ENCODE peak calls at places on chromosome 5, in six cellular contexts. Z is OCI-LY7, G is neural crest cell, I is gastrocnemius medialis, J is astrocyte of the cerebellum, A is AG09309. V is an unnamed sample.
A peak's percentile ranks its signal among the peaks of the same experiment; 100 is the strongest.

GRCh38 chr5:61467766-61468482 is 135.9 kb downstream of the ZSWIM6 start:
- DNase-seq in Z (no peak), G (no peak), I (no peak), J (peak; percentile 59), A (no peak), V (no peak)

GRCh38 chr5:17991775-17992174 is 357.5 kb downstream of the TAF11L14 start:
- DNase-seq in Z (no peak), G (no peak), I (no peak), J (peak; percentile 4), A (no peak), V (no peak)

GRCh38 chr5:127400524-127400923 is 109.9 kb downstream of the MEGF10 start:
- DNase-seq in Z (no peak), G (no peak), I (no peak), J (no peak), A (no peak), V (no peak)

GRCh38 chr5:37251673-37252072 is 2.5 kb upstream of the CPLANE1 start:
- DNase-seq in Z (no peak), G (no peak), I (no peak), J (no peak), A (no peak), V (no peak)

GRCh38 chr5:54651482-54652076 is 134.0 kb downstream of the SNX18 start:
- DNase-seq in Z (no peak), G (no peak), I (no peak), J (no peak), A (no peak), V (no peak)

GRCh38 chr5:134411546-134412266 is at the start of gene CDKN2AIPNL:
- DNase-seq in Z (peak; percentile 91), G (peak; percentile 85), I (peak; percentile 84), J (peak; percentile 60), A (peak; percentile 44), V (peak; percentile 94)

GRCh38 chr5:154365823-154366222 is 80.0 kb upstream of the SAP30L start:
- DNase-seq in Z (no peak), G (no peak), I (no peak), J (no peak), A (no peak), V (no peak)

GRCh38 chr5:72138943-72139467 is 31.7 kb downstream of the MAP1B start:
- DNase-seq in Z (no peak), G (no peak), I (no peak), J (peak; percentile 95), A (peak; percentile 88), V (peak; percentile 27)

GRCh38 chr5:179275381-179275878 is 69.8 kb downstream of the ADAMTS2 start:
- DNase-seq in Z (no peak), G (no peak), I (no peak), J (no peak), A (no peak), V (no peak)

GRCh38 chr5:58259685-58260152 is 200.2 kb downstream of the PLK2 start:
- DNase-seq in Z (no peak), G (no peak), I (no peak), J (peak; percentile 66), A (peak; percentile 64), V (no peak)

GRCh38 chr5:134968055-134968454 is 348 bp downstream of the CATSPER3 start:
- DNase-seq in Z (no peak), G (no peak), I (no peak), J (no peak), A (no peak), V (no peak)

GRCh38 chr5:173515526-173515925 is 100.9 kb downstream of the BOD1 start:
- DNase-seq in Z (no peak), G (no peak), I (no peak), J (no peak), A (peak; percentile 95), V (no peak)

GRCh38 chr5:158414780-158415179 is 555.8 kb upstream of the CLINT1 start:
- DNase-seq in Z (no peak), G (no peak), I (no peak), J (peak; percentile 77), A (no peak), V (no peak)

GRCh38 chr5:109987970-109988369 is 298.2 kb downstream of the MAN2A1 start:
- DNase-seq in Z (no peak), G (no peak), I (no peak), J (no peak), A (no peak), V (no peak)

GRCh38 chr5:151954271-151954670 is 29.6 kb upstream of the GLRA1 start:
- DNase-seq in Z (no peak), G (no peak), I (no peak), J (no peak), A (no peak), V (no peak)

GRCh38 chr5:149902177-149902576 is 42.4 kb downstream of the PDE6A start:
- DNase-seq in Z (no peak), G (no peak), I (no peak), J (no peak), A (no peak), V (no peak)

GRCh38 chr5:155947394-155948062 is 379.4 kb upstream of the SGCD start:
- DNase-seq in Z (no peak), G (no peak), I (no peak), J (no peak), A (peak; percentile 71), V (no peak)

GRCh38 chr5:142307491-142307890 is 17.3 kb downstream of the SPRY4 start:
- DNase-seq in Z (no peak), G (no peak), I (no peak), J (no peak), A (no peak), V (no peak)

GRCh38 chr5:165622864-165623536 is 2117.6 kb downstream of the MAT2B start:
- DNase-seq in Z (no peak), G (no peak), I (no peak), J (no peak), A (no peak), V (no peak)

GRCh38 chr5:178069909-178070308 is 43.4 kb upstream of the N4BP3 start:
- DNase-seq in Z (peak; percentile 82), G (peak; percentile 22), I (no peak), J (no peak), A (no peak), V (peak; percentile 76)

GRCh38 chr5:121976979-121977378 is 15.2 kb downstream of the SRFBP1 start:
- DNase-seq in Z (no peak), G (no peak), I (no peak), J (peak; percentile 23), A (peak; percentile 25), V (no peak)

GRCh38 chr5:124133406-124133805 is 613.0 kb downstream of the ZNF608 start:
- DNase-seq in Z (no peak), G (no peak), I (no peak), J (no peak), A (no peak), V (no peak)

GRCh38 chr5:83955916-83956315 is 235.3 kb upstream of the HAPLN1 start:
- DNase-seq in Z (no peak), G (no peak), I (no peak), J (peak; percentile 66), A (peak; percentile 14), V (no peak)

GRCh38 chr5:127097288-127097687 is 24.0 kb upstream of the C5orf63 start:
- DNase-seq in Z (no peak), G (no peak), I (no peak), J (no peak), A (no peak), V (no peak)

GRCh38 chr5:136155769-136156168 is 23.1 kb downstream of the SMAD5 start:
- DNase-seq in Z (no peak), G (no peak), I (no peak), J (no peak), A (no peak), V (no peak)

GRCh38 chr5:173925449-173926071 is 37.4 kb downstream of the CPEB4 start:
- DNase-seq in Z (peak; percentile 72), G (peak; percentile 24), I (no peak), J (peak; percentile 24), A (no peak), V (peak; percentile 73)

GRCh38 chr5:59760798-59761348 is 132.7 kb downstream of the PDE4D start:
- DNase-seq in Z (no peak), G (no peak), I (no peak), J (no peak), A (no peak), V (peak; percentile 59)

GRCh38 chr5:166637295-166637694 is 1654.2 kb upstream of the WWC1 start:
- DNase-seq in Z (no peak), G (no peak), I (no peak), J (no peak), A (no peak), V (no peak)

GRCh38 chr5:141763526-141763925 is 81.5 kb upstream of the ARAP3 start:
- DNase-seq in Z (no peak), G (no peak), I (no peak), J (no peak), A (no peak), V (no peak)

GRCh38 chr5:137831526-137831925 is 36.1 kb upstream of the MYOT start:
- DNase-seq in Z (no peak), G (no peak), I (no peak), J (no peak), A (no peak), V (no peak)
- TF ChIP-seq CTCF in Z (no peak), G (peak; percentile 46), I (no peak), J (no peak), A (no peak), V (no peak)

DNA sequence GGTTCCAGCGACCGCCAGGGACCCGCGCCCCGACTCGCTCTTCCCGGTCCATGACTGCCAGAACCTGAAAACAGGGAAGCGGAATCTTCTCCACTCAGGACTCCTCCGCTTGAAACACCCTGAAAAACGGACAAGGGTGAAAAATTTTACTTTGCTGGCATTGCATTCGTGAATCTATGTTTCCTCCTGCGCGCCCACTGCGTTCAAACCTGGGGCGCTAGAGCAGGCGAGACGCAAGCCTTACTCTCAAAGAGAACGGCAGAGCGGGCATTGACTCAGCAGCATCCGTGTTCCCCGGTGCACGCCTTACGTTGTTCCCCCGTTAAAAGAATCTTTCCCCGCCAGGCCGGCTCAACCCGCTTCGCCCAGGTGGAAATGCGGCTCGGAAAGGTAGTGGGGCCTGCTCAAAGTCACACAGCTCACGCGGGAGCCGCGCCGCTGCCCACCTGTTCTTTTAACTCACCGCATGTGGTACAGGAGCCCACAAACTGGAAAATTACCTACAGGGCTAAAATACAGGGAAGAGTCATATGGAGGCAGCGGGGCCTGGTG is 999 bp upstream of the DRD1 start:
- DNase-seq in Z (no peak), G (no peak), I (no peak), J (no peak), A (no peak), V (peak; percentile 17)
- TF ChIP-seq CTCF in Z (no peak), G (no peak), I (no peak), J (no peak), A (no peak), V (peak; percentile 61)

GRCh38 chr5:143685416-143685815 is 126.5 kb upstream of the HMHB1 start:
- DNase-seq in Z (peak; percentile 22), G (no peak), I (no peak), J (no peak), A (no peak), V (no peak)
- TF ChIP-seq CTCF in Z (peak; percentile 69), G (no peak), I (no peak), J (peak; percentile 44), A (peak; percentile 61), V (no peak)

GRCh38 chr5:93746406-93747056 is 5.1 kb upstream of the POU5F2 start:
- DNase-seq in Z (no peak), G (no peak), I (no peak), J (no peak), A (no peak), V (no peak)

GRCh38 chr5:93736284-93736683 is 5.1 kb downstream of the POU5F2 start:
- DNase-seq in Z (no peak), G (no peak), I (no peak), J (no peak), A (no peak), V (no peak)

GRCh38 chr5:93735378-93735777 is 6.0 kb downstream of the POU5F2 start:
- DNase-seq in Z (no peak), G (no peak), I (no peak), J (peak; percentile 20), A (no peak), V (no peak)

GRCh38 chr5:93741136-93741811 is at the start of gene POU5F2:
- DNase-seq in Z (no peak), G (no peak), I (no peak), J (no peak), A (no peak), V (no peak)
- TF ChIP-seq CTCF in Z (peak; percentile 30), G (no peak), I (no peak), J (no peak), A (no peak), V (no peak)

V was measured in activated CD8-positive, alpha-beta T cell treated with anti-CD3 and anti-CD28 coated beads for 36 hours.